ENCODE peak calls at places on chromosomes 2 and 18, in seven cellular contexts. L, Y, V, D, J, U and X are unnamed samples.

GRCh38 chr18:2824865-2825264 is 21.9 kb upstream of the EMILIN2 start:
- DNase-seq in L (no peak), Y (no peak), V (no peak), D (no peak), J (no peak), U (no peak), X (no peak)

GRCh38 chr2:88329815-88330603 is 122.5 kb downstream of the FOXI3 start:
- DNase-seq in L (no peak), Y (no peak), V (no peak), D (no peak), J (no peak), U (peak; percentile 6), X (peak; percentile 3)

GRCh38 chr2:134104754-134105153 is 149.1 kb upstream of the MGAT5 start:
- DNase-seq in L (no peak), Y (no peak), V (no peak), D (no peak), J (no peak), U (no peak), X (no peak)

GRCh38 chr2:43005211-43005974 is 213.0 kb upstream of the HAAO start:
- DNase-seq in L (no peak), Y (peak; percentile 25), V (no peak), D (peak; percentile 90), J (no peak), U (peak; percentile 96), X (no peak)

GRCh38 chr2:237196866-237197618 is 111.4 kb downstream of the COPS8 start:
- DNase-seq in L (no peak), Y (peak; percentile 28), V (peak; percentile 75), D (no peak), J (no peak), U (no peak), X (peak; percentile 80)

GRCh38 chr2:121489284-121489683 is 41.4 kb upstream of the RNU4ATAC start:
- DNase-seq in L (no peak), Y (no peak), V (peak; percentile 73), D (no peak), J (peak; percentile 63), U (peak; percentile 74), X (peak; percentile 47)

GRCh38 chr2:86301711-86302202 is 35.7 kb downstream of the REEP1 start:
- DNase-seq in L (no peak), Y (no peak), V (no peak), D (no peak), J (no peak), U (no peak), X (no peak)

GRCh38 chr2:31082002-31082401 is 56.2 kb downstream of the GALNT14 start:
- DNase-seq in L (no peak), Y (no peak), V (no peak), D (no peak), J (no peak), U (no peak), X (no peak)

GRCh38 chr2:6877402-6878305 is at the start of gene RSAD2:
- DNase-seq in L (peak; percentile 47), Y (no peak), V (peak; percentile 34), D (peak; percentile 33), J (peak; percentile 79), U (peak; percentile 68), X (peak; percentile 73)

GRCh38 chr18:66826211-66826610 is 222.3 kb upstream of the CDH19 start:
- DNase-seq in L (no peak), Y (no peak), V (no peak), D (no peak), J (no peak), U (no peak), X (no peak)
- H3K4me3 ChIP-seq in L (no peak overlapping the region), Y (no peak overlapping the region), V (no peak overlapping the region), D (no peak overlapping the region), J (no peak overlapping the region), U (no peak overlapping the region), X (no peak overlapping the region)

GRCh38 chr2:167333245-167333644 is 445.0 kb downstream of the XIRP2 start:
- DNase-seq in L (no peak), Y (no peak), V (no peak), D (no peak), J (no peak), U (no peak), X (no peak)

GRCh38 chr2:167335627-167336026 is 447.3 kb downstream of the XIRP2 start:
- DNase-seq in L (no peak), Y (no peak), V (peak; percentile 5), D (peak; percentile 22), J (no peak), U (no peak), X (peak; percentile 47)

GRCh38 chr2:167334343-167334742 is 446.1 kb downstream of the XIRP2 start:
- DNase-seq in L (no peak), Y (no peak), V (no peak), D (no peak), J (no peak), U (no peak), X (no peak)

GRCh38 chr2:167331636-167332232 is 443.5 kb downstream of the XIRP2 start:
- DNase-seq in L (no peak), Y (no peak), V (no peak), D (peak; percentile 27), J (no peak), U (no peak), X (no peak)

DNA sequence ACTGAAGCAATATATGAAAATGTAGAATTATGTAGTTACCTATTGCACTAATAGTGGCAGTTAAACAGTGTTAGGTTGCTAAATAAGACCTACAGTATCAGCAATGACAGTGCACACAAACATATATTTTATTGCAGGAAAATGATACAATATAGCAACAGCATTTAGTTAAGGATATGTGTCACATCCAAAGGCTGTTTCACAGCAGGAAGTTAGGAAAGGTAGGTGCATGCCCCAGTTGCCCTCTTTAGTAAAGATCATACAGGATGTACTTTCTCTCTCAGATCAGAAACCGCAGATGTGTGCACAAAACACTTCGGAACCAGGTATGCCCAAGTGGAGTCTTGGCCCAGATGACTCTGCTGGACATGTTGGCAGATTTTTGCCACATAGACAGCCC is 444.1 kb downstream of the XIRP2 start:
- DNase-seq in L (no peak), Y (no peak), V (no peak), D (peak; percentile 27), J (no peak), U (no peak), X (no peak)
- H3K4me3 ChIP-seq in L (no peak overlapping the region), Y (no peak overlapping the region), V (no peak overlapping the region), D (no peak overlapping the region), J (no peak overlapping the region), U (no peak overlapping the region), X (no peak overlapping the region)

GRCh38 chr2:190625691-190626090 is 23.2 kb upstream of the NAB1 start:
- DNase-seq in L (no peak), Y (no peak), V (no peak), D (no peak), J (no peak), U (no peak), X (no peak)

GRCh38 chr2:190628651-190629378 is 20.1 kb upstream of the NAB1 start:
- DNase-seq in L (no peak), Y (no peak), V (no peak), D (no peak), J (no peak), U (no peak), X (no peak)

GRCh38 chr2:190626656-190627055 is 22.2 kb upstream of the NAB1 start:
- DNase-seq in L (no peak), Y (no peak), V (no peak), D (no peak), J (no peak), U (no peak), X (no peak)

GRCh38 chr2:190627881-190628412 is 20.9 kb upstream of the NAB1 start:
- DNase-seq in L (no peak), Y (no peak), V (no peak), D (peak; percentile 47), J (no peak), U (no peak), X (peak; percentile 13)
- H3K4me3 ChIP-seq in L (peak overlapping the region; percentile 53), Y (peak overlapping the region; percentile 32), V (peak overlapping the region; percentile 45), D (peak overlapping the region; percentile 22), J (no peak overlapping the region), U (no peak overlapping the region), X (peak overlapping the region; percentile 41)

DNA sequence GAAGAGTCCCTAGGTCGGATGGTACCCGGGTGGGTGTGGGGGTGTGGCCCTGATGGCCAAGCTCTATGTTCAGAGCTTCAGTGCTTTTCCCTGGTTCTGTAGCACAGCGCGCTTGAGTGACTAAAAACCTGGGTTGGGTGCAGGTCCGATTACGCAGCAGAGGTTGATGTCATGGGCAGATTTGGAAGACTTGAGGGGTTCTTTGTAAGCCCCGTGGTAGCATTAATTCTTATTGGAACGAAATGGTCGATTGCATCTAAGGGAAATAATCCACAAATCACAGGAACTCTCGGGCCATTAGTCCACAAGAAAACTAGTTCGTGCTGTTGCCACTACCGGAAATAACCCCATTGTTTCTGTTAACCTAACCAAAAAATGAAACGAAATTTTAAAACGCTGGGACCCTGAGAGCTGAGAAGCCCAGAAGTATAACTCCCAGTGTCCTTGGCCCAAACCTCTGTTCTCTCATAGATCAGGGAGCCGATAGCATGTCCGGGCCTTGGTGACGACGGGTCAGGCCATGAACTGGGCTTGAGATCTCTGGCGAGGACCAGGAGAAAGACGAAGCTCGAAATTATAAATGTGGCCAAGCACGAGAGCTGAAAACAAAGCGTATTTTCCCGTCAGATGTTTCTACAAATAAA is 9.1 kb downstream of the HOXD8 start:
- DNase-seq in L (no peak), Y (no peak), V (no peak), D (no peak), J (no peak), U (no peak), X (no peak)
- H3K4me3 ChIP-seq in L (no peak overlapping the region), Y (no peak overlapping the region), V (no peak overlapping the region), D (no peak overlapping the region), J (no peak overlapping the region), U (no peak overlapping the region), X (peak overlapping the region; percentile 3)

DNA sequence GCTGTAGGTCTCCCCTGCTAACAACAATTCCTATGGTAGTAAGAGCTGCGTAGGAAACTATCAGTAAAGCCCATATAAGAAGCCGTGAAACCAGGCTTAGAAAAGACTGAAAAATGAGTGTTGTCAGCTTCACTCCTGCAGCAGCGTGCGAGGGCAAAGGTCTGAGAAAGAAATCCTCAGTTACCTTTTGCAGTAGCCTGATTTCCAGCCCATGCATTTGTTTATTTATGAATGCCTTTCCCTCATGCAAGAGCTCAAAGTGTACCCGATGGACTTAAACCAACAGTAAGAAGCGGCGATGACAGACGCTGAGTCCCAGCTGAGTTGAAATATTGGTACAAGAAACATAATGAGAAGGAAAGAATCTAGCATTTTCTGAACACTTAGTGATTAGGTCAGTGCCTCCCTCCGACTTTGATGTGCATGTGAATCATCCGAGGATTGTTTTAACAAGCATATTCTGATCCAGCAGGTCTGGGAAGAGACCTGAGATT is 15.0 kb upstream of the POLI start:
- DNase-seq in L (no peak), Y (no peak), V (peak; percentile 28), D (peak; percentile 23), J (no peak), U (peak; percentile 67), X (peak; percentile 73)
- H3K4me3 ChIP-seq in L (no peak overlapping the region), Y (peak overlapping the region; percentile 13), V (peak overlapping the region; percentile 28), D (peak overlapping the region; percentile 3), J (no peak overlapping the region), U (no peak overlapping the region), X (no peak overlapping the region)